ENCODE peak calls at places on chromosomes 1 and 21, in ten cellular contexts. Z, N, J, T, H, S, K, U, X and L are unnamed samples.

GRCh38 chr1:55402117-55402516 is 187.0 kb upstream of the USP24 start:
- DNase-seq in U (no peak), Z (peak; percentile 87), S (no peak), T (no peak), N (no peak), X (no peak), J (no peak), H (no peak), K (peak; percentile 73), L (no peak)

GRCh38 chr1:39110882-39111281 is 84.7 kb downstream of the NDUFS5 start:
- DNase-seq in T (no peak), N (no peak), S (no peak), X (no peak), U (no peak), J (no peak), Z (no peak), K (peak; percentile 68), H (no peak), L (no peak)

GRCh38 chr1:198936371-198937083 is 297.7 kb downstream of the PTPRC start:
- DNase-seq in T (no peak), N (peak; percentile 73), Z (no peak), S (no peak), J (peak; percentile 53), H (no peak), X (no peak), K (peak; percentile 36), U (no peak), L (no peak)

GRCh38 chr1:87951852-87952251 is 623.2 kb downstream of the LMO4 start:
- DNase-seq in U (no peak), K (peak; percentile 47), S (peak; percentile 19), N (no peak), H (no peak), J (no peak), Z (no peak), T (no peak), X (no peak), L (no peak)

GRCh38 chr1:50983403-50983802 is 13.4 kb downstream of the CDKN2C start:
- DNase-seq in X (no peak), K (no peak), T (no peak), J (peak; percentile 15), H (no peak), N (peak; percentile 95), U (no peak), Z (no peak), S (no peak), L (no peak)

GRCh38 chr1:42922687-42923366 is 35.8 kb downstream of the SLC2A1 start:
- DNase-seq in X (no peak), N (peak; percentile 76), Z (no peak), K (peak; percentile 69), T (no peak), S (peak; percentile 66), H (no peak), J (peak; percentile 79), U (no peak), L (peak; percentile 68)

GRCh38 chr1:150562384-150563339 is 13.5 kb downstream of the ADAMTSL4 start:
- DNase-seq in U (peak; percentile 61), Z (no peak), S (no peak), K (no peak), X (no peak), H (no peak), N (peak; percentile 50), T (no peak), J (peak; percentile 34), L (peak; percentile 29)

GRCh38 chr1:11735531-11735853 is 444 bp upstream of the AGTRAP start:
- DNase-seq in Z (no peak), T (no peak), K (no peak), X (no peak), N (no peak), H (no peak), S (no peak), U (no peak), J (no peak), L (no peak)

GRCh38 chr1:166730299-166730888 is 108.9 kb upstream of the POGK start:
- DNase-seq in T (no peak), X (no peak), U (no peak), K (no peak), Z (no peak), S (peak; percentile 32), N (no peak), J (peak; percentile 31), H (no peak), L (no peak)

GRCh38 chr1:43307458-43308158 is 6.8 kb downstream of the TIE1 start:
- DNase-seq in N (no peak), S (no peak), J (no peak), T (no peak), K (no peak), X (no peak), Z (no peak), H (no peak), U (no peak), L (no peak)

GRCh38 chr1:33532936-33533335 is 60.5 kb downstream of the ZSCAN20 start:
- DNase-seq in N (no peak), X (no peak), K (no peak), S (no peak), T (no peak), Z (no peak), H (no peak), J (no peak), U (no peak), L (no peak)

GRCh38 chr1:56320873-56321272 is 258.5 kb downstream of the PLPP3 start:
- DNase-seq in S (no peak), U (no peak), Z (no peak), T (peak; percentile 58), N (no peak), H (no peak), X (no peak), J (no peak), K (no peak), L (no peak)

GRCh38 chr1:70290248-70290647 is 64.3 kb downstream of the ANKRD13C start:
- DNase-seq in Z (no peak), H (no peak), U (no peak), X (no peak), J (no peak), N (no peak), T (no peak), S (no peak), K (peak; percentile 71), L (no peak)

GRCh38 chr1:210496063-210496462 is 167.4 kb downstream of the HHAT start:
- DNase-seq in H (no peak), S (no peak), U (no peak), J (no peak), X (no peak), K (peak; percentile 92), T (peak; percentile 27), Z (no peak), N (no peak), L (no peak)

GRCh38 chr1:100597069-100597741 is 59.3 kb downstream of the GPR88 start:
- DNase-seq in S (peak; percentile 63), J (peak; percentile 9), K (peak; percentile 90), Z (no peak), N (no peak), H (no peak), X (no peak), T (no peak), U (no peak), L (peak; percentile 91)

GRCh38 chr1:101379939-101380338 is 143.1 kb downstream of the S1PR1 start:
- DNase-seq in J (no peak), T (no peak), K (no peak), Z (peak; percentile 34), H (no peak), S (peak; percentile 25), U (no peak), X (no peak), N (no peak), L (no peak)

GRCh38 chr1:116256875-116257823 is 115.9 kb upstream of the ATP1A1 start:
- DNase-seq in X (no peak), U (no peak), T (no peak), Z (no peak), S (no peak), K (no peak), J (no peak), N (peak; percentile 69), H (no peak), L (peak; percentile 44)

GRCh38 chr1:109262231-109263010 is 13.1 kb downstream of the CELSR2 start:
- DNase-seq in J (no peak), T (no peak), X (no peak), U (no peak), Z (no peak), N (no peak), K (no peak), H (no peak), S (no peak), L (no peak)

GRCh38 chr1:175080030-175080429 is 12.4 kb downstream of the TNN start:
- DNase-seq in K (no peak), S (no peak), T (no peak), U (no peak), Z (peak; percentile 68), H (no peak), N (no peak), X (no peak), J (no peak), L (no peak)

GRCh38 chr21:28156590-28156989 is 836.1 kb downstream of the LTN1 start:
- DNase-seq in N (no peak), H (no peak), S (no peak), U (no peak), T (no peak), J (no peak), Z (no peak), X (no peak), K (no peak), L (no peak)

GRCh38 chr1:17010601-17011438 is 908 bp downstream of the ATP13A2 start:
- DNase-seq in S (peak; percentile 64), X (no peak), N (peak; percentile 61), J (peak; percentile 64), U (no peak), K (peak; percentile 13), H (peak; percentile 69), Z (no peak), T (peak; percentile 77), L (peak; percentile 28)

GRCh38 chr1:190759807-190760206 is 282.1 kb upstream of the BRINP3 start:
- DNase-seq in S (no peak), T (no peak), H (no peak), U (no peak), N (no peak), X (no peak), J (peak; percentile 8), K (no peak), Z (no peak), L (peak; percentile 99)

GRCh38 chr1:222711319-222712252 is 705 bp downstream of the AIDA start:
- DNase-seq in S (peak; percentile 65), K (peak; percentile 57), J (peak; percentile 77), N (peak; percentile 93), U (peak; percentile 38), H (peak; percentile 73), X (no peak), T (peak; percentile 57), Z (no peak), L (peak; percentile 39)

GRCh38 chr1:41650176-41650519 is 165.7 kb upstream of the EDN2 start:
- DNase-seq in X (no peak), H (peak; percentile 69), K (no peak), J (no peak), Z (no peak), T (no peak), N (peak; percentile 65), S (no peak), U (no peak), L (peak; percentile 14)

GRCh38 chr1:47444578-47445465 is 7.0 kb downstream of the FOXD2 start:
- DNase-seq in H (no peak), N (no peak), T (no peak), K (peak; percentile 10), Z (no peak), J (peak; percentile 53), X (no peak), S (no peak), U (no peak), L (no peak)

GRCh38 chr21:37503848-37504467 is 137.4 kb downstream of the DYRK1A start:
- DNase-seq in K (peak; percentile 87), T (no peak), Z (no peak), N (no peak), J (no peak), S (no peak), H (no peak), U (no peak), X (no peak), L (peak; percentile 18)

GRCh38 chr21:37450385-37451044 is 83.9 kb downstream of the DYRK1A start:
- DNase-seq in Z (no peak), X (no peak), J (no peak), N (peak; percentile 53), T (no peak), U (no peak), S (no peak), K (peak; percentile 58), H (no peak), L (no peak)